ENCODE peak calls at places on chromosomes 5 and 9, in seven cellular contexts. N, C, W, Z, A, L and I are unnamed samples.

GRCh38 chr9:77648458-77649108 is 461 bp upstream of the GNA14 start:
- DNase-seq in Z (peak), A (no peak), L (no peak), C (no peak), N (no peak), W (peak), I (peak)

GRCh38 chr9:27572566-27572917 is 739 bp downstream of the C9orf72 start:
- DNase-seq in L (peak), A (no peak), N (peak), W (peak), C (peak), Z (peak), I (peak)

GRCh38 chr5:176533894-176534611 is 3.1 kb downstream of the RNF44 start:
- DNase-seq in C (peak), W (no peak), A (no peak), N (no peak), L (no peak), Z (peak), I (peak)

GRCh38 chr5:149457393-149457763 is 78.3 kb upstream of the IL17B start:
- DNase-seq in N (no peak), W (no peak), L (no peak), C (no peak), A (no peak), Z (no peak), I (no peak)

GRCh38 chr5:151384106-151384505 is 36.7 kb upstream of the SLC36A2 start:
- DNase-seq in N (no peak), A (no peak), Z (no peak), W (no peak), L (no peak), C (no peak), I (no peak)

GRCh38 chr5:14457475-14457874 is 124.1 kb upstream of the OTULINL start:
- DNase-seq in W (no peak), C (no peak), L (no peak), Z (no peak), A (no peak), N (no peak), I (no peak)

GRCh38 chr5:180720501-180720900 is 19.4 kb downstream of the OR2Y1 start:
- DNase-seq in Z (no peak), L (no peak), A (no peak), N (no peak), W (no peak), C (no peak), I (peak)

GRCh38 chr5:126198509-126198908 is 224.7 kb upstream of the GRAMD2B start:
- DNase-seq in N (no peak), L (no peak), C (no peak), W (no peak), Z (no peak), A (no peak), I (no peak)

GRCh38 chr9:132214027-132214622 is 52.3 kb downstream of the NTNG2 start:
- DNase-seq in Z (peak), L (no peak), W (peak), A (peak), C (no peak), N (peak), I (peak)

GRCh38 chr9:86519216-86519615 is 165.0 kb upstream of the TUT7 start:
- DNase-seq in Z (no peak), N (no peak), L (no peak), W (peak), A (no peak), C (no peak), I (no peak)

GRCh38 chr5:123690821-123691220 is 178.8 kb downstream of the CSNK1G3 start:
- DNase-seq in A (peak), N (no peak), W (no peak), C (no peak), Z (no peak), L (no peak), I (no peak)

GRCh38 chr9:70407081-70407503 is 7.4 kb downstream of the KLF9 start:
- DNase-seq in N (no peak), C (no peak), Z (no peak), A (peak), L (no peak), W (peak), I (no peak)

GRCh38 chr9:99366601-99367000 is 144.5 kb downstream of the SEC61B start:
- DNase-seq in N (no peak), W (peak), A (no peak), L (no peak), Z (no peak), C (no peak), I (no peak)

GRCh38 chr9:89372230-89372816 is 54.0 kb downstream of the SECISBP2 start:
- DNase-seq in A (no peak), Z (no peak), C (no peak), L (no peak), W (no peak), N (no peak), I (no peak)

GRCh38 chr5:169626779-169627178 is 10.3 kb upstream of the DOCK2 start:
- DNase-seq in C (no peak), W (peak), Z (no peak), L (no peak), N (no peak), A (peak), I (no peak)

GRCh38 chr5:151896041-151896691 is 28.5 kb downstream of the GLRA1 start:
- DNase-seq in C (no peak), A (peak), W (peak), L (no peak), Z (no peak), N (no peak), I (peak)

GRCh38 chr9:123401879-123402513 is 46.0 kb downstream of the CRB2 start:
- DNase-seq in L (peak), Z (no peak), A (no peak), W (peak), C (no peak), N (peak), I (peak)

GRCh38 chr5:127192836-127193341 is 97.7 kb upstream of the MEGF10 start:
- DNase-seq in N (no peak), Z (no peak), C (no peak), A (no peak), L (no peak), W (no peak), I (no peak)

GRCh38 chr5:136016945-136017530 is 11.8 kb upstream of the TGFBI start:
- DNase-seq in N (no peak), L (no peak), Z (no peak), W (peak), C (no peak), A (peak), I (peak)

GRCh38 chr5:56588636-56589485 is 226.5 kb upstream of the MAP3K1 start:
- DNase-seq in C (peak), W (no peak), N (peak), L (peak), A (no peak), Z (peak), I (peak)

GRCh38 chr9:503881-504852 is 289.5 kb downstream of the DOCK8 start:
- DNase-seq in L (no peak), A (peak), C (peak), Z (peak), N (peak), W (peak), I (peak)

GRCh38 chr9:127572961-127573727 is 38.9 kb upstream of the STXBP1 start:
- DNase-seq in Z (no peak), N (no peak), W (peak), A (peak), L (no peak), C (no peak), I (no peak)
- H3K4me3 ChIP-seq in Z (no peak), N (no peak), W (no peak), A (no peak), L (no peak), C (no peak), I (no peak)

DNA sequence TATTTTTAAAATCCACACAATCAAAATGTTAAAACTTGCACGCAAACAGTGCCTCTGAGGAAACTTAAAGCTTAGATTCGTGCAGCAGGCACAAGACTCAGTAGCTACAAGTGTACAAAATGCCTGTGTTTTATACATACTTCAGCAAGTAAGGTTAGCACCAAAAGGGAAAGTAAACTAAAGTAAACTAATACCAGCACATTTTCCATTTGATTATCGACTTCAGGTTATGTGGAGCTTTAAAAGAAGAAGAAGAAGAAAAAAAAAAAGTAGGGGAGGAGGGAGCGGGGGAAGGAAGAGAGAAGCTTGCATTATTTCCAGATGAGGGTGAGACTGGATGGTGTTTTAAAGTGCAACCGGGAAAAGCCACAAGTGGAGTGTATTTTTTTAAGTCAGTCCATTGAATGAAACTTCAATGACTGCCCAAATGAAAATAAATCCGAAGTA is 583 bp upstream of the ADAMTS6 start:
- DNase-seq in Z (no peak), L (no peak), W (peak), A (peak), N (no peak), C (no peak), I (no peak)
- H3K4me3 ChIP-seq in Z (peak), L (peak), W (peak), A (peak), N (peak), C (peak), I (peak)

GRCh38 chr9:113886003-113886324 is 9.9 kb downstream of the ZNF618 start:
- DNase-seq in A (no peak), Z (no peak), L (no peak), C (no peak), W (peak), N (no peak), I (no peak)
- H3K4me3 ChIP-seq in A (peak), Z (peak), L (no peak), C (peak), W (peak), N (no peak), I (no peak)

GRCh38 chr5:7419367-7419766 is 23.4 kb downstream of the ADCY2 start:
- DNase-seq in N (no peak), L (no peak), Z (no peak), C (no peak), A (no peak), W (no peak), I (no peak)

GRCh38 chr5:7418276-7418675 is 22.3 kb downstream of the ADCY2 start:
- DNase-seq in N (no peak), W (no peak), A (no peak), L (no peak), Z (no peak), C (no peak), I (no peak)

GRCh38 chr5:7420506-7421280 is 24.8 kb downstream of the ADCY2 start:
- DNase-seq in C (no peak), L (no peak), Z (no peak), A (no peak), N (no peak), W (no peak), I (peak)

GRCh38 chr5:7422262-7422661 is 26.3 kb downstream of the ADCY2 start:
- DNase-seq in A (no peak), L (no peak), N (no peak), Z (no peak), C (no peak), W (no peak), I (no peak)

DNA sequence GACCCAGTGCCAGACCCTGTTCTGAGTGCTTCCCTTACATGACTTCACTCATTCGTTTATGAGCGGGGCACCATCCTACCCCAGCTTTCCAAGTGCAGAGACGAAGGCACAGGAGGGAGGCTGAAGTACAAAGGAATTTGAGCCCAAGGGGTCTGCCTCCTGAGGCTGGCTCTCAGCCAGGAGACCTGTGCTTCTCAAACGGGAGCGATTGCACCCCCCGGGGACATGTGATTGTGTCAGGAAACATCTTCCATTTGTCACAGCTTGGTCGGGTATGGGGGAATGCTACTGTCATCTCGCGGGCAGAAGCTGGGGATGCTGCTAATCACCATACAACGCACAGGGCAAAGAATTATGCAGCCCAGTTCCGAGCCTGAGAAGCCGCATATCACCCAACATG is 23.9 kb downstream of the ADCY2 start:
- DNase-seq in Z (no peak), A (no peak), C (no peak), L (no peak), W (no peak), N (no peak), I (peak)
- H3K4me3 ChIP-seq in Z (no peak), A (no peak), C (no peak), L (no peak), W (no peak), N (no peak), I (no peak)

GRCh38 chr9:137278061-137278912 is 761 bp downstream of the TOR4A start:
- DNase-seq in A (no peak), C (peak), L (no peak), W (no peak), N (no peak), Z (no peak), I (peak)

GRCh38 chr9:137279741-137280477 is 2.4 kb downstream of the TOR4A start:
- DNase-seq in W (no peak), L (no peak), N (no peak), Z (no peak), C (no peak), A (no peak), I (peak)

GRCh38 chr9:137277329-137278041 is at the start of gene TOR4A:
- DNase-seq in C (peak), N (peak), W (peak), Z (peak), A (no peak), L (no peak), I (peak)

GRCh38 chr9:137280478-137281344 is 3.2 kb downstream of the TOR4A start:
- DNase-seq in A (no peak), L (no peak), N (no peak), Z (no peak), C (no peak), W (peak), I (peak)

DNA sequence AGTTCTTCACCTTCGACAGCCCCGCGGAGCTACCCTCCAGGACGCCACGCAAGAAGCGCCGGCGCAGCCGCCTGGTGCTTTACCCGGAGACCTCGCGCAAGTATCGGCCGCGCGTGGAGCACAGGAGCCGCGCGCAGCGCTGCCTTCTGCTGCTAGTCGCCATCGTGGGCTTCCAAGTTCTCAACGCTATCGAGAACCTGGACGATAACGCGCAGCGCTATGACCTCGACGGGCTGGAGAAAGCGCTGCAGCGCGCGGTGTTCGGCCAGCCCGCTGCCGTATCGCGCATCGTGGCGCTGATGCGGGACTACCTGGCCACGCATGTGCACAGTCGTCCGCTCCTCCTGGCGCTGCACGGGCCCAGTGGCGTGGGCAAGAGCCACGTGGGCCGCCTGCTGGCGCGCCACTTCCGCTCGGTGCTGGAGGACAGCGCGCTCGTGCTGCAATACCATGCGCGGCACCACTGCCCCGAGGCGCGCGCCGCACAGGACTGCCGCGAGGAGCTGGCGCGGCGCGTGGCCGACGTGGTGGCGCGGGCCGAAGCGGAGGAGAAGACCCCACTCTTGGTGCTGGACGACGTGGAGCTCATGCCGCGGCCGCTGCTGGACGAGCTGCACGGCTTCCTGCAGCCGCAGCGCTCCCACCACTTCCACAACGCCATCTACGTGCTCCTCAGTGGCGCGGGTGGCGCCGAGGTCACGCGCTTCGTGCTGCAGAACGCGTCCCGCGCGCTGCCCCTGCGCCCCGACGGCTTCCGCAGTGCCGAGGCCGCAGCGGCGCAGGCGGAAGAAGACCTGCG is 1.6 kb downstream of the TOR4A start:
- DNase-seq in W (no peak), N (no peak), C (no peak), A (no peak), Z (no peak), L (no peak), I (peak)
- H3K4me3 ChIP-seq in W (peak), N (no peak), C (peak), A (no peak), Z (peak), L (peak), I (no peak)

DNA sequence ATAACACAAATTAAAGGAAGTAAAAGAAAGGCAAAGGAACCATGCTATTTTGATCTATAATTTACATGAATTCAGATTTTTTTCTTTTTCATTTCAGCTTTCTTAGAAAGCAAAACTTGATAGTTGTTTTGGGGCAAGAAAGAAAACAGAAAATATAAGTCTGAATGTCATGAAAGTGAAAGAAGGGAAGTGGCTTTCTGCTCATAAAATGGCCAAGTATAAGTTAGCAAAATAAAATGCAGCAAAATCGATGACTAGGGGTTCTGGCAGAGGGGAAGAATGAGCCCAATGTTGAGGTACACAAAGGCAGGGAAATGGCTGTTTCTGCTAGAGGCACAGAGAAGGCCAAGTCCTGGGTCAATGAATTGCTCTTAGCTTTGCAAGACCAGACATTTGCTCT is 3.0 kb upstream of the IFNW1 start:
- DNase-seq in A (no peak), L (no peak), Z (no peak), N (no peak), C (no peak), W (no peak), I (no peak)
- H3K4me3 ChIP-seq in A (no peak), L (no peak), Z (no peak), N (no peak), C (no peak), W (no peak), I (no peak)